ENCODE peak calls at places on chromosomes 3 and 15, in eight cellular contexts. One of them, this sample, is unnamed.

GRCh38 chr15:67049351-67050044 is 15.9 kb upstream of the SMAD3 start:
- DNase-seq in BJ: peak
- DNase-seq in dorsolateral prefrontal cortex: no peak
- DNase-seq in HCT116: no peak
- DNase-seq in GM12864: no peak
- DNase-seq in astrocyte of the spinal cord: peak
- DNase-seq in cardiac muscle cell: no peak
- DNase-seq in sigmoid colon: peak
- DNase-seq in this sample: no peak

GRCh38 chr3:12885585-12885934 is 44.2 kb upstream of the RPL32 start:
- DNase-seq in astrocyte of the spinal cord: no peak
- DNase-seq in dorsolateral prefrontal cortex: no peak
- DNase-seq in BJ: no peak
- DNase-seq in cardiac muscle cell: no peak
- DNase-seq in sigmoid colon: no peak
- DNase-seq in GM12864: no peak
- DNase-seq in HCT116: no peak
- DNase-seq in this sample: no peak

GRCh38 chr15:88337993-88338392 is 81.5 kb upstream of the NTRK3 start:
- DNase-seq in GM12864: no peak
- DNase-seq in HCT116: no peak
- DNase-seq in sigmoid colon: no peak
- DNase-seq in cardiac muscle cell: no peak
- DNase-seq in astrocyte of the spinal cord: no peak
- DNase-seq in dorsolateral prefrontal cortex: no peak
- DNase-seq in BJ: no peak
- DNase-seq in this sample: no peak

GRCh38 chr3:64431717-64432116 is 206.5 kb upstream of the PRICKLE2 start:
- DNase-seq in HCT116: no peak
- DNase-seq in BJ: no peak
- DNase-seq in astrocyte of the spinal cord: no peak
- DNase-seq in cardiac muscle cell: no peak
- DNase-seq in GM12864: no peak
- DNase-seq in sigmoid colon: no peak
- DNase-seq in dorsolateral prefrontal cortex: no peak
- DNase-seq in this sample: no peak

GRCh38 chr15:83282859-83283812 is 1.3 kb downstream of the BNC1 start:
- DNase-seq in sigmoid colon: no peak
- DNase-seq in HCT116: no peak
- DNase-seq in BJ: no peak
- DNase-seq in GM12864: no peak
- DNase-seq in astrocyte of the spinal cord: peak
- DNase-seq in cardiac muscle cell: peak
- DNase-seq in dorsolateral prefrontal cortex: no peak
- DNase-seq in this sample: no peak

GRCh38 chr15:85607842-85608241 is 186.9 kb downstream of the KLHL25 start:
- DNase-seq in BJ: peak
- DNase-seq in GM12864: no peak
- DNase-seq in cardiac muscle cell: no peak
- DNase-seq in astrocyte of the spinal cord: peak
- DNase-seq in sigmoid colon: no peak
- DNase-seq in HCT116: peak
- DNase-seq in dorsolateral prefrontal cortex: no peak
- DNase-seq in this sample: no peak

GRCh38 chr15:94683912-94684311 is 452.6 kb downstream of the MCTP2 start:
- DNase-seq in BJ: no peak
- DNase-seq in GM12864: no peak
- DNase-seq in HCT116: no peak
- DNase-seq in cardiac muscle cell: no peak
- DNase-seq in sigmoid colon: no peak
- DNase-seq in dorsolateral prefrontal cortex: no peak
- DNase-seq in astrocyte of the spinal cord: no peak
- DNase-seq in this sample: no peak

GRCh38 chr3:57088503-57088902 is 28.0 kb downstream of the SPATA12 start:
- DNase-seq in cardiac muscle cell: no peak
- DNase-seq in astrocyte of the spinal cord: no peak
- DNase-seq in BJ: no peak
- DNase-seq in dorsolateral prefrontal cortex: no peak
- DNase-seq in sigmoid colon: no peak
- DNase-seq in GM12864: no peak
- DNase-seq in HCT116: no peak
- DNase-seq in this sample: no peak

GRCh38 chr3:52609316-52609815 is 73.0 kb downstream of the UQCC5 start:
- DNase-seq in GM12864: no peak
- DNase-seq in cardiac muscle cell: no peak
- DNase-seq in BJ: no peak
- DNase-seq in sigmoid colon: no peak
- DNase-seq in dorsolateral prefrontal cortex: no peak
- DNase-seq in astrocyte of the spinal cord: no peak
- DNase-seq in HCT116: no peak
- DNase-seq in this sample: no peak

GRCh38 chr3:111903067-111903511 is 44.0 kb downstream of the PHLDB2 start:
- DNase-seq in cardiac muscle cell: no peak
- DNase-seq in HCT116: peak
- DNase-seq in BJ: peak
- DNase-seq in GM12864: no peak
- DNase-seq in sigmoid colon: no peak
- DNase-seq in astrocyte of the spinal cord: peak
- DNase-seq in dorsolateral prefrontal cortex: no peak
- DNase-seq in this sample: no peak

GRCh38 chr15:51450001-51450400 is 108.5 kb downstream of the GLDN start:
- DNase-seq in HCT116: peak
- DNase-seq in dorsolateral prefrontal cortex: no peak
- DNase-seq in sigmoid colon: no peak
- DNase-seq in astrocyte of the spinal cord: no peak
- DNase-seq in GM12864: no peak
- DNase-seq in cardiac muscle cell: no peak
- DNase-seq in BJ: no peak
- DNase-seq in this sample: no peak

GRCh38 chr3:118838871-118839270 is 195.8 kb downstream of the IGSF11 start:
- DNase-seq in astrocyte of the spinal cord: no peak
- DNase-seq in GM12864: no peak
- DNase-seq in HCT116: no peak
- DNase-seq in BJ: no peak
- DNase-seq in cardiac muscle cell: no peak
- DNase-seq in dorsolateral prefrontal cortex: no peak
- DNase-seq in sigmoid colon: no peak
- DNase-seq in this sample: no peak

GRCh38 chr15:69603369-69604049 is 150.9 kb downstream of the RPLP1 start:
- DNase-seq in cardiac muscle cell: no peak
- DNase-seq in GM12864: no peak
- DNase-seq in sigmoid colon: no peak
- DNase-seq in BJ: no peak
- DNase-seq in dorsolateral prefrontal cortex: no peak
- DNase-seq in astrocyte of the spinal cord: no peak
- DNase-seq in HCT116: no peak
- DNase-seq in this sample: no peak

GRCh38 chr3:28210968-28211713 is 30.3 kb upstream of the CMC1 start:
- DNase-seq in GM12864: no peak
- DNase-seq in astrocyte of the spinal cord: no peak
- DNase-seq in cardiac muscle cell: no peak
- DNase-seq in sigmoid colon: no peak
- DNase-seq in BJ: no peak
- DNase-seq in dorsolateral prefrontal cortex: no peak
- DNase-seq in HCT116: no peak
- DNase-seq in this sample: no peak

GRCh38 chr3:61699622-61700021 is 138.3 kb downstream of the PTPRG start:
- DNase-seq in astrocyte of the spinal cord: no peak
- DNase-seq in dorsolateral prefrontal cortex: no peak
- DNase-seq in sigmoid colon: no peak
- DNase-seq in HCT116: no peak
- DNase-seq in BJ: no peak
- DNase-seq in cardiac muscle cell: no peak
- DNase-seq in GM12864: no peak
- DNase-seq in this sample: no peak

GRCh38 chr15:95559875-95560394 is 770.6 kb upstream of the NR2F2 start:
- DNase-seq in cardiac muscle cell: no peak
- DNase-seq in GM12864: no peak
- DNase-seq in BJ: peak
- DNase-seq in dorsolateral prefrontal cortex: no peak
- DNase-seq in sigmoid colon: no peak
- DNase-seq in astrocyte of the spinal cord: peak
- DNase-seq in HCT116: peak
- DNase-seq in this sample: no peak

GRCh38 chr3:45253316-45253715 is 27.2 kb upstream of the TMEM158 start:
- DNase-seq in sigmoid colon: no peak
- DNase-seq in BJ: no peak
- DNase-seq in dorsolateral prefrontal cortex: no peak
- DNase-seq in GM12864: no peak
- DNase-seq in cardiac muscle cell: no peak
- DNase-seq in astrocyte of the spinal cord: no peak
- DNase-seq in HCT116: no peak
- DNase-seq in this sample: no peak

GRCh38 chr15:45521596-45522167 is 873 bp downstream of the SLC30A4 start:
- DNase-seq in HCT116: no peak
- DNase-seq in BJ: no peak
- DNase-seq in dorsolateral prefrontal cortex: no peak
- DNase-seq in sigmoid colon: no peak
- DNase-seq in astrocyte of the spinal cord: peak
- DNase-seq in cardiac muscle cell: peak
- DNase-seq in GM12864: no peak
- DNase-seq in this sample: no peak

GRCh38 chr3:30059240-30059639 is 547.2 kb upstream of the TGFBR2 start:
- DNase-seq in dorsolateral prefrontal cortex: no peak
- DNase-seq in sigmoid colon: no peak
- DNase-seq in astrocyte of the spinal cord: no peak
- DNase-seq in BJ: no peak
- DNase-seq in GM12864: no peak
- DNase-seq in HCT116: no peak
- DNase-seq in cardiac muscle cell: no peak
- DNase-seq in this sample: no peak

DNA sequence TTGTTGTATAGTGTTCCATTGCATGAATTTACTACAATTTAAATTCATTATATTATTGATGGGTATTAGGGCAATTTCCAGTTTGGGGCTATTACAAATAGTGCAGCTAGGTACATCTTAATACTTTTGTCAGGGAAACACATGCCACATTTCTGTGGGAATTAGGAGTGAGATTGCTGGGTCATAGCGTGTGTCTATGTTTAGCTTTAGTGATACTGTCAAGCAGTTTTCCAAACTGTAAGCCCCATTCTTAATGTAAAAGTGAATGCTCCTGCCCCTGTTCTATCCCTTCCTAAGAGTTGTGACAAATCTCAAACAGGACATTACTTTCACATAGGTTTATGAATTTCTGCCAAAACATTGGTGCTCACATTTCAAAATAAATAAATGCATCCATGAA is 184.5 kb upstream of the ANKRD28 start:
- DNase-seq in HCT116: no peak
- DNase-seq in sigmoid colon: no peak
- DNase-seq in GM12864: no peak
- DNase-seq in cardiac muscle cell: no peak
- DNase-seq in dorsolateral prefrontal cortex: no peak
- DNase-seq in BJ: no peak
- DNase-seq in astrocyte of the spinal cord: no peak
- DNase-seq in this sample: no peak
- H3K4me3 ChIP-seq in HCT116: no peak
- H3K4me3 ChIP-seq in sigmoid colon: no peak
- H3K4me3 ChIP-seq in GM12864: no peak
- H3K4me3 ChIP-seq in cardiac muscle cell: no peak
- H3K4me3 ChIP-seq in dorsolateral prefrontal cortex: peak
- H3K4me3 ChIP-seq in BJ: no peak
- H3K4me3 ChIP-seq in astrocyte of the spinal cord: no peak
- H3K4me3 ChIP-seq in this sample: no peak

DNA sequence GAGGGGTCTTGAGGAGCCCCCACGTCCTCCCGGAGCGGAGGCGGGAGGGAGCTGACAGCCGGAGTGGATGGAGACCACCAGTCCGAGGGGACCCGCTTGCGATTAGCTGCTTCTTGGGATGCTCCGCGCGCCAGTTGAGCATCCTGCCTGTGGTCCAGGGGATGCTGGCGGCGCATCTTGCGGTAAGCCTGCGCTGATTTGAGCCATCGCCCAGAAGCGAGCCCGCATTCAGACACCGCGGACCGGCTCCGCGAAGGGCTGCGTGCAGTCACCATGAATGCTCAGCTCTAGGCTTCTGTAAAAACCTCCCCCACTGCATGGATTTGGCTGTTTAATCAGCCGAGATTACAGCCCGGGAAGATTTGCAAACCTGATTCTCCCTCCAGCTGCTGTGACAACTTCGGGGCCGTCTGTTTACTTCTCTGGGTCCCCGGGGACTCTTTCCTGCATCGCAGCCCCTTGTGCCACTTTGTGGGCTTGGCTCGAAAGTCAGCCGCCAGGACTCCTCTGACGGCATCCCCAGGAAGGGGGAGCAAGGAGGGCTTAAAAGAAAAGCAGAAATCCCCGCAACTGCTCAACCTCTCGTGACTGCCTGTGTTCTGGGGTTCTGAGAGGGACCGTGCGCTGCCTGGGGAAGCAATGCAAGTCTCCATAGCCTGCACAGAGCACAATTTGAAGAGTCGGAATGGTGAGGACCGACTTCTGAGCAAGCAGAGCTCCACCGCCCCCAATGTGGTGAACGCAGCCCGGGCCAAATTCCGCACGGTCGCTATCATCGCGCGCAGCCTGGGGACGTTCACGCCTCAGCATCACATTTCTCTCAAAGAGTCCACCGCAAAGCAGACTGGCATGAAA is 171.1 kb downstream of the KCNAB1 start:
- DNase-seq in GM12864: no peak
- DNase-seq in cardiac muscle cell: peak
- DNase-seq in astrocyte of the spinal cord: no peak
- DNase-seq in sigmoid colon: peak
- DNase-seq in HCT116: no peak
- DNase-seq in dorsolateral prefrontal cortex: peak
- DNase-seq in BJ: no peak
- DNase-seq in this sample: no peak
- H3K4me3 ChIP-seq in GM12864: no peak
- H3K4me3 ChIP-seq in cardiac muscle cell: peak
- H3K4me3 ChIP-seq in astrocyte of the spinal cord: peak
- H3K4me3 ChIP-seq in sigmoid colon: peak
- H3K4me3 ChIP-seq in HCT116: no peak
- H3K4me3 ChIP-seq in dorsolateral prefrontal cortex: peak
- H3K4me3 ChIP-seq in BJ: peak
- H3K4me3 ChIP-seq in this sample: peak

DNA sequence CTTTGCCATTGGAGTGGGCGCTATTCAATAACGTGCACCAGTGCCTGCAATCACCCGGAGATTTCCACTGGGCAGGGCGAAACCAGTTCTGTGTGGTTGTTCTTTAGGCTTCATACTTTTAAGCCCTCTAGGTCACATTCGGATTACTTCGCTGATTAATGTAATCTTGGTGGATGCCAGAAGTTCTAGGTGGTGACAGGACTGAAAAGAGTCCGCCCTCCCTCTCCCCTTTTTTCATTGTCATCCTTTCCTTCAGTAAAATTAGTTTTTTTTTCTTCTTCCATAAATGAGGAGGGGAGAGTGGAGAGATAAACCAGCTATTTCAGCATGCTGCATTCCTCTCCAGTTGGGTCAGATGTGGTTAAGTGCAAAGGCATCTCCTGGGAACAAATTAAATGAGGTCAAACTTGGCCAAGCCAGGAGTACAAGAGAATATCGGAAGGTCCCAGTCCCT is 2.3 kb upstream of the SLC2A2 start:
- DNase-seq in HCT116: no peak
- DNase-seq in astrocyte of the spinal cord: peak
- DNase-seq in dorsolateral prefrontal cortex: no peak
- DNase-seq in sigmoid colon: no peak
- DNase-seq in BJ: peak
- DNase-seq in GM12864: no peak
- DNase-seq in cardiac muscle cell: no peak
- DNase-seq in this sample: no peak
- H3K4me3 ChIP-seq in HCT116: no peak
- H3K4me3 ChIP-seq in astrocyte of the spinal cord: peak
- H3K4me3 ChIP-seq in dorsolateral prefrontal cortex: peak
- H3K4me3 ChIP-seq in sigmoid colon: peak
- H3K4me3 ChIP-seq in BJ: peak
- H3K4me3 ChIP-seq in GM12864: no peak
- H3K4me3 ChIP-seq in cardiac muscle cell: peak
- H3K4me3 ChIP-seq in this sample: peak

GRCh38 chr3:127578802-127579201 is 11.7 kb downstream of the TPRA1 start:
- DNase-seq in cardiac muscle cell: no peak
- DNase-seq in astrocyte of the spinal cord: no peak
- DNase-seq in dorsolateral prefrontal cortex: no peak
- DNase-seq in BJ: no peak
- DNase-seq in sigmoid colon: no peak
- DNase-seq in HCT116: no peak
- DNase-seq in GM12864: no peak
- DNase-seq in this sample: no peak
- H3K4me3 ChIP-seq in cardiac muscle cell: no peak
- H3K4me3 ChIP-seq in astrocyte of the spinal cord: no peak
- H3K4me3 ChIP-seq in dorsolateral prefrontal cortex: no peak
- H3K4me3 ChIP-seq in BJ: no peak
- H3K4me3 ChIP-seq in sigmoid colon: no peak
- H3K4me3 ChIP-seq in HCT116: no peak
- H3K4me3 ChIP-seq in GM12864: no peak
- H3K4me3 ChIP-seq in this sample: no peak

This sample was measured in lower lobe of right lung.